ENCODE peak calls at places on chromosome 16, in five cellular contexts. C is iPS DF 6.9; X is small intestine; S is left lung; N is CD8-positive, alpha-beta T cell. P is an unnamed sample. For H3K4me1, the result is how much of the 10 kb centered on the place peaks cover.

GRCh38 chr16:74842413-74842812 is 67.8 kb upstream of the FA2H start:
- DNase-seq in C (no peak), X (no peak), S (no peak), N (no peak), P (no peak)

GRCh38 chr16:78503501-78504110 is 404.2 kb downstream of the WWOX start:
- DNase-seq in C (peak), X (peak), S (no peak), N (no peak), P (peak)

GRCh38 chr16:65745-66144 is 6.7 kb downstream of the RHBDF1 start:
- DNase-seq in C (no peak), X (peak), S (peak), N (peak), P (peak)

GRCh38 chr16:57185446-57185944 is 344 bp downstream of the PSME3IP1 start:
- DNase-seq in C (no peak), X (peak), S (peak), N (no peak), P (peak)

GRCh38 chr16:64122177-64122576 is 999.7 kb downstream of the CDH11 start:
- DNase-seq in C (no peak), X (no peak), S (no peak), N (no peak), P (no peak)

GRCh38 chr16:684961-685696 is 995 bp upstream of the JMJD8 start:
- DNase-seq in C (no peak), X (no peak), S (peak), N (no peak), P (no peak)

GRCh38 chr16:4402439-4403132 is 13.8 kb downstream of the CORO7 start:
- DNase-seq in C (no peak), X (peak), S (peak), N (peak), P (no peak)

GRCh38 chr16:56279132-56279531 is 87.8 kb downstream of the GNAO1 start:
- DNase-seq in C (no peak), X (peak), S (no peak), N (peak), P (peak)

GRCh38 chr16:87420401-87421368 is 28.5 kb downstream of the MAP1LC3B start:
- DNase-seq in C (no peak), X (no peak), S (no peak), N (no peak), P (no peak)

GRCh38 chr16:57984443-57985203 is 13.7 kb upstream of the CNGB1 start:
- DNase-seq in C (peak), X (peak), S (peak), N (peak), P (no peak)

GRCh38 chr16:81310045-81310644 is 4.6 kb upstream of the GAN start:
- DNase-seq in C (no peak), X (peak), S (no peak), N (no peak), P (no peak)

GRCh38 chr16:47731252-47731651 is 270.1 kb downstream of the PHKB start:
- DNase-seq in C (no peak), X (no peak), S (no peak), N (no peak), P (no peak)

GRCh38 chr16:56848056-56848936 is 16.7 kb upstream of the SLC12A3 start:
- DNase-seq in C (no peak), X (no peak), S (no peak), N (no peak), P (peak)

GRCh38 chr16:503150-504071 is 24.1 kb upstream of the CAPN15 start:
- DNase-seq in C (no peak), X (no peak), S (no peak), N (no peak), P (no peak)

GRCh38 chr16:76108460-76108859 is 168.7 kb upstream of the CNTNAP4 start:
- DNase-seq in C (no peak), X (no peak), S (no peak), N (no peak), P (no peak)

GRCh38 chr16:50697881-50698767 is 4.7 kb downstream of the NOD2 start:
- DNase-seq in C (no peak), X (peak), S (peak), N (peak), P (no peak)

GRCh38 chr16:27474041-27474440 is 72.1 kb downstream of the IL21R start:
- DNase-seq in C (no peak), X (no peak), S (no peak), N (no peak), P (no peak)

GRCh38 chr16:4358831-4359561 is 7.9 kb upstream of the PAM16 start:
- DNase-seq in C (no peak), X (peak), S (no peak), N (peak), P (peak)

GRCh38 chr16:81493755-81494433 is 49.3 kb downstream of the CMIP start:
- DNase-seq in C (no peak), X (peak), S (no peak), N (no peak), P (peak)

GRCh38 chr16:8237452-8237851 is 352.9 kb downstream of the TMEM114 start:
- DNase-seq in C (no peak), X (no peak), S (no peak), N (no peak), P (no peak)

GRCh38 chr16:56815721-56816120 is 49.3 kb upstream of the SLC12A3 start:
- DNase-seq in C (no peak), X (no peak), S (no peak), N (no peak), P (no peak)

GRCh38 chr16:70715113-70715711 is 29.4 kb upstream of the MTSS2 start:
- DNase-seq in C (no peak), X (no peak), S (peak), N (no peak), P (peak)

GRCh38 chr16:58028541-58029070 is 3.1 kb downstream of the MMP15 start:
- DNase-seq in C (no peak), X (peak), S (no peak), N (no peak), P (no peak)

GRCh38 chr16:79369796-79370195 is 230.7 kb downstream of the MAF start:
- DNase-seq in C (no peak), X (no peak), S (no peak), N (no peak), P (no peak)

GRCh38 chr16:66390346-66391108 is 24.0 kb downstream of the CDH5 start:
- DNase-seq in C (no peak), X (no peak), S (no peak), N (peak), P (no peak)

GRCh38 chr16:9279661-9280060 is 188.2 kb downstream of the HAPSTR1 start:
- DNase-seq in C (no peak), X (no peak), S (no peak), N (no peak), P (no peak)

GRCh38 chr16:89827383-89828198 is 684 bp upstream of the SPIRE2 start:
- DNase-seq in C (no peak), X (peak), S (no peak), N (no peak), P (peak)

GRCh38 chr16:50025544-50025931 is 513 bp downstream of the CNEP1R1 start:
- DNase-seq in C (no peak), X (peak), S (no peak), N (peak), P (no peak)

GRCh38 chr16:12141073-12141472 is 164.5 kb downstream of the SNX29 start:
- DNase-seq in C (no peak), X (no peak), S (no peak), N (no peak), P (no peak)

GRCh38 chr16:55527885-55528284 is 19.0 kb downstream of the LPCAT2 start:
- DNase-seq in C (no peak), X (no peak), S (no peak), N (no peak), P (no peak)

GRCh38 chr16:80973991-80974390 is 32.7 kb downstream of the CMC2 start:
- DNase-seq in C (no peak), X (no peak), S (no peak), N (no peak), P (no peak)

GRCh38 chr16:71648921-71649320 is 22.9 kb downstream of the MARVELD3 start:
- DNase-seq in C (peak), X (peak), S (no peak), N (no peak), P (no peak)

GRCh38 chr16:10939649-10940206 is 2.5 kb downstream of the DEXI start:
- DNase-seq in C (no peak), X (no peak), S (peak), N (no peak), P (no peak)
- H3K4me1 ChIP-seq in C (under half), X (under half), S (half or more), N (half or more), P (under half)

GRCh38 chr16:88505405-88506082 is 52.5 kb downstream of the ZFPM1 start:
- DNase-seq in C (no peak), X (peak), S (no peak), N (peak), P (no peak)
- H3K4me1 ChIP-seq in C (under half), X (under half), S (under half), N (under half), P (under half)

DNA sequence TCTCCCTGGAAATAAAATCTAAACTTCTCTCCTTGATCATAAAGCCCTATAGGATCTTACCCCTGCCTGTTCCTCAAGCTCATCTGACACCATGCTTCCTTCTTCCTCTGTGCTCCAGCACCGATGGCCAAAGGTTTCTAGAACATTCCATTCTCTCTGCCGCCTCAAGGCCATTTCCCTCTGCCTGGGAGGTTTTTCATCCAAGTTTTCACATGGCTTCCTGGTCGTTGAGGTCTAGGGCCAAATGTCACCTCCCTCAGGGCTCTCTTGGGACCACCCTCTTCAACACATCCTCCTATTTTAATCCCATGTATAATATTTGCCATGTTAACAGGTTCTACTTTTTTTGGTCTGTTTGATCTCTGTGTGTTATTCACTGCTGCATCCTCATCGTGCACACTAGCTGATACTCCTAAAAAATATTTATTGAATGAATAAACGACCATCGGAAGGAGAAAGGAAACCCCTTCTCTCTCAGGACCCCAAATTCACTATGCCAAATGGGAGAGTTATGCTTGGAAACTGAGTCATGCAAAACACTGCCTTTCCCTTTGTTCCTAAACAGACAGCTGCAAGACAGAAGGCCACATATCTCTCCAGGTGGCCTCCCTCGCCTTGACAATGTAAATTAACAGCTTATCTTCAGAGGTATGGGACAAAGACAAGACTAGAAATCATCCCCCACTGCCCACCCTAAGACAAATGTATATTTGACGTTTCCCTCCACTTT is 78.5 kb downstream of the XYLT1 start:
- DNase-seq in C (no peak), X (peak), S (no peak), N (no peak), P (no peak)
- H3K4me1 ChIP-seq in C (under half), X (under half), S (under half), N (under half), P (under half)

GRCh38 chr16:85988306-85988705 is 89.3 kb downstream of the IRF8 start:
- DNase-seq in C (no peak), X (no peak), S (no peak), N (no peak), P (no peak)
- H3K4me1 ChIP-seq in C (under half), X (under half), S (under half), N (under half), P (under half)

GRCh38 chr16:68263559-68264127 is 683 bp upstream of the SLC7A6 start:
- DNase-seq in C (no peak), X (no peak), S (no peak), N (no peak), P (no peak)
- H3K4me1 ChIP-seq in C (under half), X (under half), S (under half), N (under half), P (under half)

DNA sequence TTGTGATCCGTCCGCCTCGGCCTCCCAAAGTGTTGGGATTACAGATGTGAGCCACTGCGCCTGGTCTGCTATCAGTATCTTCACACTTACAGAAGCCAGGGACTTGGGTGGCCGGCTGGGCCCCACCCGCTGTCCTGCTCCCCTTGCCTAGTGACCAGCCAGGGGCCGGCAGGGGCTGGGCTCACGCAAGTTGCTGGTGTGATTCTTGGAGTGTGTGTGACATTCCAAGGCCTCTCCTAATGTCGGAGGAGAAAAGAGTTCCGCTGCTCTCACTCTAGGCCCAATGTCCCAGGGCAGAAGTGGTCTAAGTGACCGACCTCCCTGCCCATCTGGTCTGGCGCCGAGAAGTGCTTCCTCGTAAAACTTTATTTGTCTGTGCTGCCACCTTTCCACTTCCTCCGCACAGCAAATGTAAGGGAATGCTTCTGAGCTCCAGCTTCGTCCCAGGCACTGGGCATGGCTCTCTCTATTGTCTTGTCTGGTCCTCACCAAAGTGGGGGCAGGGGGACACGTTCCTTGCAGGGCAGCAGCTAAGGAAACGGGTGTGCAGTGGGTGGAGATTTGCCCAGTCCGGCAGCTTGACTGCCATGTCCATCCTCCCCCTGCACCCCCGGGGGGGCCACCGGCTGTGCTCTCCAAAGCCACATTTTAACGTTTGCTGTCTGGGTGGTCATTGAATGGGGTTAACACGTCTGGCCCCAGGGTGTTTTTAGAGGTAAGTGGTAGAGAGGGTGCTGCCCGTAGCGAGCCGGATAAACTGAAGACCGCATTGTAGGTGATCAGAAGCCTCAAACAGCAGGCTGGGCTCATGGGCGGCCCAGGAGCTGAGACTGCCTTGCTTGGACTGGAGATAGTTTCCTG is 7.8 kb upstream of the GSE1 start:
- DNase-seq in C (no peak), X (no peak), S (no peak), N (no peak), P (no peak)
- H3K4me1 ChIP-seq in C (under half), X (under half), S (half or more), N (under half), P (under half)

DNA sequence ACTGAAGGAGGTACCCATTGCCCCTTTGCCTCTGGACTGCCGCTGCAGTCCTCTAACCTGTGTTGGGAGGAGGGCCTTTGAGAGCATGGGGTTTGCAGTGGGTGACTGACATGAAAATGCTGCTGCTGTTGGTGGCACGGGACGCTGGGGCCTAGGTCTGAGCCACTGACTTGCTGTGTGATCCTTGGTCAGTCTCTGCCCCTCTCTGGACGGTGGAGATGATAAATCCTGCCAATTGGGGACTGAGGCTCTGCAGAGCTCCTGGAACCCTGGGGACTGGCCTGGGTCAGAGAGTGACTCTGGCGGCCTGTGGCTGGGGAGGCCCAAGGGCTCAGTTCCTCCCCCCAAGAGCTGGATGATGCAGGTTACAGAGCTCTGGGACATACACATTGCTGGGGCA is 6.1 kb upstream of the PYDC1 start:
- DNase-seq in C (no peak), X (no peak), S (no peak), N (no peak), P (no peak)
- H3K4me1 ChIP-seq in C (under half), X (under half), S (under half), N (under half), P (under half)

DNA sequence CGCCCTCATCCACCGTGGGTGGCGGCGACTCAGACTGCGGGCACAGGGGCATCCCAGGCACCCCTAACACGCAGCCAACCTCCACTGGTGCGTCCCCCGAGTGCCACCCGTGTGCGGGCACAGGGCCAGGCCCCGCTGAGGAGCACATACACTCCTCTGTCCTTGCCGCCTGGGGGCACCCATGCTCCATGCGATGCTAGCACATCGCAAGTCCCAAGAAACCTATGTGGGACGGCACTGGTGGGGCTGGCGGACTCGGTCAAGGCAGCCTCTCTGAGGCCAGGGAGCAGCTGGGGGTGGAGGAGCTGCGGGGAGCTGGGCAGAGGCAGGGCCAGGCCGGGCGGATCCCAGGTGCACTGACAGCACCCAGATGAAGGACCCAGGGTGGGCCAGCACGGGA is 4.0 kb downstream of the ZNF598 start:
- DNase-seq in C (no peak), X (no peak), S (no peak), N (no peak), P (no peak)
- H3K4me1 ChIP-seq in C (under half), X (under half), S (half or more), N (half or more), P (under half)

GRCh38 chr16:31132979-31133599 is 2.4 kb downstream of the PRSS8 start:
- DNase-seq in C (no peak), X (peak), S (no peak), N (no peak), P (no peak)
- H3K4me1 ChIP-seq in C (under half), X (under half), S (half or more), N (under half), P (half or more)